ENCODE peak calls at places on chromosomes 11 and 22, in ten cellular contexts. C is psoas muscle; I is GM23248; X is OCI-LY7; L is tibial nerve; V is adrenal gland; Q is mesendoderm; F is ovary; E is effector memory CD4-positive, alpha-beta T cell; G is cardiac muscle cell. T is an unnamed sample.
A peak's percentile ranks its signal among the peaks of the same experiment; 100 is the strongest.

GRCh38 chr22:33271390-33272161 is 213.4 kb upstream of the SYN3 start:
- DNase-seq in E (no peak), G (no peak), F (peak; percentile 59), Q (no peak), I (peak; percentile 14), V (no peak), L (no peak), C (peak; percentile 56), X (peak; percentile 99), T (peak; percentile 65)

GRCh38 chr11:17256512-17256911 is 20.0 kb upstream of the NUCB2 start:
- DNase-seq in E (no peak), G (no peak), Q (no peak), L (no peak), V (no peak), F (no peak), X (no peak), I (peak; percentile 96), C (no peak), T (no peak)

GRCh38 chr11:108538502-108538901 is 40.3 kb upstream of the POGLUT3 start:
- DNase-seq in V (no peak), I (no peak), L (no peak), F (no peak), E (no peak), X (no peak), C (no peak), G (no peak), Q (no peak), T (no peak)

GRCh38 chr22:46328797-46329196 is 6.7 kb upstream of the TRMU start:
- DNase-seq in Q (no peak), C (no peak), E (no peak), I (no peak), G (no peak), L (no peak), F (no peak), V (no peak), X (no peak), T (no peak)

GRCh38 chr11:131099013-131099412 is 182.7 kb upstream of the SNX19 start:
- DNase-seq in F (no peak), V (no peak), E (no peak), Q (no peak), L (no peak), G (no peak), I (peak; percentile 80), C (no peak), X (no peak), T (no peak)

GRCh38 chr11:18088371-18088770 is 17.5 kb downstream of the SAAL1 start:
- DNase-seq in E (no peak), C (no peak), L (no peak), F (no peak), X (no peak), Q (no peak), I (no peak), G (no peak), V (no peak), T (no peak)

GRCh38 chr22:19039448-19039780 is 82.8 kb downstream of the DGCR2 start:
- DNase-seq in G (no peak), L (no peak), I (no peak), C (no peak), X (no peak), V (no peak), Q (no peak), F (no peak), E (no peak), T (no peak)

GRCh38 chr22:49936973-49937757 is 18.7 kb downstream of the CRELD2 start:
- DNase-seq in G (peak; percentile 90), L (no peak), V (no peak), F (no peak), Q (no peak), E (no peak), X (peak; percentile 32), C (no peak), I (no peak), T (no peak)

GRCh38 chr11:16891964-16892363 is 122.2 kb downstream of the PLEKHA7 start:
- DNase-seq in I (peak; percentile 28), L (no peak), E (no peak), X (no peak), G (no peak), C (no peak), F (no peak), Q (no peak), V (no peak), T (no peak)

GRCh38 chr11:112368402-112368801 is 107.7 kb upstream of the PLET1 start:
- DNase-seq in Q (no peak), C (no peak), V (no peak), X (no peak), L (no peak), I (no peak), F (no peak), E (no peak), G (no peak), T (no peak)

GRCh38 chr11:110991621-110992355 is 253.7 kb upstream of the POU2AF2 start:
- DNase-seq in E (no peak), G (no peak), F (no peak), I (peak; percentile 84), V (no peak), X (no peak), C (peak; percentile 50), L (peak; percentile 36), Q (peak; percentile 34), T (no peak)

GRCh38 chr11:22875869-22876473 is 15.7 kb upstream of the CCDC179 start:
- DNase-seq in X (peak; percentile 83), L (peak; percentile 28), E (peak; percentile 2), C (peak; percentile 11), I (peak; percentile 94), F (peak; percentile 49), Q (peak; percentile 86), G (peak; percentile 91), V (peak; percentile 64), T (no peak)

GRCh38 chr11:92846542-92847125 is 122.8 kb upstream of the MTNR1B start:
- DNase-seq in Q (no peak), I (peak; percentile 60), V (no peak), X (no peak), L (no peak), E (no peak), C (no peak), F (no peak), G (no peak), T (no peak)

GRCh38 chr11:35272391-35272821 is 133.4 kb downstream of the CD44 start:
- DNase-seq in G (no peak), E (peak; percentile 4), I (no peak), C (no peak), Q (no peak), V (no peak), X (no peak), L (no peak), F (no peak), T (no peak)

GRCh38 chr22:44359496-44360110 is 46.9 kb upstream of the SHISAL1 start:
- DNase-seq in X (no peak), I (no peak), C (peak; percentile 6), Q (no peak), G (no peak), F (peak; percentile 29), L (no peak), V (peak; percentile 4), E (no peak), T (no peak)
- H3K4me1 ChIP-seq in X (no peaks in the 10 kb centered on the region), I (peaks cover 29% of the 10 kb centered on the region), C (peaks cover 15% of the 10 kb centered on the region), Q (no peaks in the 10 kb centered on the region), G (peaks cover 6% of the 10 kb centered on the region), F (peaks cover 26% of the 10 kb centered on the region), L (no peaks in the 10 kb centered on the region), V (no peaks in the 10 kb centered on the region), E (no peaks in the 10 kb centered on the region), T (peaks cover 15% of the 10 kb centered on the region)

GRCh38 chr11:12137005-12137690 is 26.8 kb downstream of the MICAL2 start:
- DNase-seq in X (no peak), C (no peak), F (no peak), V (no peak), E (no peak), Q (no peak), I (no peak), L (no peak), G (no peak), T (peak; percentile 91)
- H3K4me1 ChIP-seq in X (no peaks in the 10 kb centered on the region), C (no peaks in the 10 kb centered on the region), F (peaks cover 14% of the 10 kb centered on the region), V (no peaks in the 10 kb centered on the region), E (peaks cover 11% of the 10 kb centered on the region), Q (peaks cover 2% of the 10 kb centered on the region), I (peaks cover 7% of the 10 kb centered on the region), L (no peaks in the 10 kb centered on the region), G (peaks cover 22% of the 10 kb centered on the region), T (peaks cover 2% of the 10 kb centered on the region)

GRCh38 chr22:28791124-28791523 is 9.2 kb downstream of the XBP1 start:
- DNase-seq in G (no peak), Q (no peak), C (no peak), X (no peak), E (no peak), I (no peak), V (no peak), F (no peak), L (no peak), T (no peak)
- H3K4me1 ChIP-seq in G (no peaks in the 10 kb centered on the region), Q (no peaks in the 10 kb centered on the region), C (peaks cover 10% of the 10 kb centered on the region), X (peaks cover 33% of the 10 kb centered on the region), E (peaks cover 27% of the 10 kb centered on the region), I (no peaks in the 10 kb centered on the region), V (peaks cover 2% of the 10 kb centered on the region), F (no peaks in the 10 kb centered on the region), L (no peaks in the 10 kb centered on the region), T (no peaks in the 10 kb centered on the region)

DNA sequence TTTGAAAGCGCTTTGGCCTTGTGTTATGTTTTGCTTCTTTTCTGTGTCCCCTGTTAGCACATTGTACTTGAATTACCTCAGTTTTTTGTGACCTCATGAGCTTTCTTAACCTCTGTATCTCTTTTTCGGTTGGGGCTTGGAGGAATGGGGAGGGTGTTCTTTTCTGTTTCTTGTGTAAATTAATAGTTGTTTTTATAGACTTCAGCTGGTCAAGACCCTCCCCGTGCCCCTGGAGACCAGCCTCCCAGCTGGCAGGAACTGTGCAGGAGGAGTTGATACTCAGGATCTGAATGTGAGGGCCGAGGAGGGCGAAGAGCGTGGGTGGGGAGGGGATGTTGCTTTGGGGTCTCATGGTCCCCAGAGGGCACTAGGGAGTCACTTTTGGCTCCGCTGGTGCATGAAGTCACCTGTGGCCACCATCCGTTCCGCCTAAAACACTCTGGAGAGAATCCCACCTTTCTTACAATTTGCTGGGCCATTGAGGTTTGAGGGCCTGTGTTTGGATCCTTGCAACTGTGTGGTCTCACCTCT is 44.3 kb upstream of the NNMT start:
- DNase-seq in G (no peak), C (peak; percentile 46), Q (peak; percentile 67), I (no peak), E (no peak), L (no peak), V (no peak), F (peak; percentile 67), X (peak; percentile 26), T (no peak)
- H3K4me1 ChIP-seq in G (peaks cover 17% of the 10 kb centered on the region), C (peaks cover 42% of the 10 kb centered on the region), Q (peaks cover 2% of the 10 kb centered on the region), I (no peaks in the 10 kb centered on the region), E (no peaks in the 10 kb centered on the region), L (no peaks in the 10 kb centered on the region), V (peaks cover 7% of the 10 kb centered on the region), F (peaks cover 13% of the 10 kb centered on the region), X (no peaks in the 10 kb centered on the region), T (no peaks in the 10 kb centered on the region)

DNA sequence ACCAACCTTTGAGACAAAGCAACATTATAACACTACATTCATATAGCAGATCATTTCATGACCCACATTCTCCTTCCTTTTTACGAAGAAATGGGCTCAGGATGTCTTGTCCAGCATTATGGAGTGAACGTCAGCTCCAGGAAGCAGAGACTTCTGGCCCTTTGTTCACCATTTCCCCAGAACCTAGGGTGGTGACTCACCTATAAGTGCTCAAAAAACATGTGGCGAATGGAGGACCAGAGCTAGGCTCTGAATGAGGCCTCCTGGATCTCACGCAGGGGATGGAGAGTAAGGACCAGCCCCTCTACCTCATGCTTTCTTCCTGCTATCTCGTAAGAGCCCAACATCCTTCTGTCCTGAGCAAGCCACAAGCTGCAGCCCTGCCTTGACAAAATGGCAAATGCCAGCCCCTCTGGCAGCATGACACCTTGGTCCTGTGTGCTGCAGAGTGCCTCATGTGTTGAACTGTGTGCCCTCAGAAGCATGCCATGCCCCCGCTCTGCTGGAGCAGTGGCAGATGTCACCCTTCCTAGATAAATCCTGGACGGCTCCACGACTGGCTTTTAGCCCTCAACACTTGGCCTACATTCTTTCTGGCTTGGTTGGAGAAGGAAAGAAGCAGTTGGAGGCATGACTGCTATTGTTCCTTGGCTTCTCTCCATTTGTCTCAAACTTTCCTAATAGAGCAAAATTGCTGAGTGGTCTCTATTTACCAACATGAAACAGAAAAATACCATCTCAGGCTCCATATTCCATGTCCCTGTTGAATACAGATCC is 6.5 kb upstream of the ST3GAL4 start:
- DNase-seq in Q (no peak), F (no peak), C (no peak), E (no peak), L (no peak), V (no peak), X (no peak), G (no peak), I (peak; percentile 81), T (no peak)
- H3K4me1 ChIP-seq in Q (peaks cover 35% of the 10 kb centered on the region), F (peaks cover 60% of the 10 kb centered on the region), C (peaks cover 37% of the 10 kb centered on the region), E (no peaks in the 10 kb centered on the region), L (no peaks in the 10 kb centered on the region), V (peaks cover 68% of the 10 kb centered on the region), X (peaks cover 29% of the 10 kb centered on the region), G (peaks cover 31% of the 10 kb centered on the region), I (peaks cover 66% of the 10 kb centered on the region), T (no peaks in the 10 kb centered on the region)